ENCODE peak calls at places on chromosomes 16 and 17, in four cellular contexts. N, W, C and K are unnamed samples.

GRCh38 chr17:8472663-8473062 is 37.0 kb downstream of the NDEL1 start:
- DNase-seq in N (no peak), W (no peak), C (no peak), K (no peak)

GRCh38 chr16:48409839-48410610 is 24.8 kb upstream of the SIAH1 start:
- DNase-seq in N (peak; percentile 97), W (peak; percentile 15), C (no peak), K (no peak)

GRCh38 chr16:3503513-3503912 is 2.7 kb downstream of the CLUAP1 start:
- DNase-seq in N (no peak), W (no peak), C (no peak), K (no peak)

GRCh38 chr17:65407017-65407416 is 154.4 kb downstream of the AXIN2 start:
- DNase-seq in N (peak; percentile 31), W (no peak), C (no peak), K (no peak)

GRCh38 chr16:10979717-10980601 is 35.6 kb downstream of the CLEC16A start:
- DNase-seq in N (no peak), W (no peak), C (peak; percentile 50), K (no peak)

GRCh38 chr16:69838417-69838990 is 76.4 kb downstream of the WWP2 start:
- DNase-seq in N (no peak), W (no peak), C (no peak), K (no peak)

GRCh38 chr16:75628351-75628750 is 5.3 kb upstream of the ADAT1 start:
- DNase-seq in N (no peak), W (no peak), C (no peak), K (no peak)

GRCh38 chr16:50517450-50518252 is 30.5 kb upstream of the NKD1 start:
- DNase-seq in N (no peak), W (no peak), C (no peak), K (peak; percentile 26)

GRCh38 chr16:84898447-84898846 is 78.7 kb downstream of the CRISPLD2 start:
- DNase-seq in N (no peak), W (no peak), C (no peak), K (no peak)

GRCh38 chr16:49484936-49485335 is 111.3 kb downstream of the C16orf78 start:
- DNase-seq in N (no peak), W (no peak), C (no peak), K (no peak)

GRCh38 chr16:79943738-79944137 is 343.2 kb upstream of the MAF start:
- DNase-seq in N (no peak), W (no peak), C (no peak), K (no peak)
- TF ChIP-seq CTCF in N (no peak), W (no peak), C (no peak), K (no peak)

DNA sequence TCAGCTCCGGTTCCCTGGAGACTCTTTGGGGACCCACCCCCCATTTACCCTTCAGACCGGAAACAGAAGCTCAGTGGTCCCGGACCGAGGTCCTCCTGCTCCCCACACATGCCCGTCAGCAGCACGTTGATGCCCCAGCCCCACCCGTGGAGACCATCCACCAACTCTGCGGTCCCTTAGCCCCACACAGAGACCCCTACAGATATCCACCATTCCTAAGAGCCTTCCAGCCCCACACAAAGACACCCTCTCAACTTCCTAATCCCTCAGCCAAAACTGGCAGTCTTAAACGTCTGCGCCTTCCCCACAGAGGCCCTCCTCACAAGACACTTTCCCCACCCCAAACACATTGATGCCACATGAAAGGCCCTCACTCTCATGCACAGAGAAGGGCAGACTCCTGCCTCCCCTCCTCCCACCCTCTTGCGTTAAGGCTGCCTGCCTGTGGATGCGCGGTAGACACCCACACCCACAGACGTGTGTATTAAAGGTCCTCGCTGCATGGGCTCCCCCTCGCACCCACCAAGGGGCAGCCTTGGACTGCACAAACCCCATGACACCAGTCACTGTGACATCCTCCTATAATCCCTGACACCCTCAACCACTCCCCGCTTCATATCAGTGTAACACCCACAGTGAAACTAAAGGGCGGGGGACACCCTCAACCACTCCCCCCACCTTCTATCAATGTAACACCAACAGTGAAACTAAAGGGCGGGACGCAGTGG is 58.2 kb upstream of the RPH3AL start:
- DNase-seq in N (no peak), W (peak; percentile 18), C (no peak), K (peak; percentile 43)
- TF ChIP-seq CTCF in N (no peak), W (no peak), C (no peak), K (no peak)

GRCh38 chr17:68863091-68863652 is 92.0 kb downstream of the ABCA8 start:
- DNase-seq in N (no peak), W (no peak), C (no peak), K (no peak)
- TF ChIP-seq CTCF in N (no peak), W (no peak), C (no peak), K (peak; percentile 29)

GRCh38 chr17:46191332-46192210 is 1.7 kb downstream of the KANSL1 start:
- DNase-seq in N (peak; percentile 42), W (peak; percentile 44), C (no peak), K (no peak)
- TF ChIP-seq CTCF in N (no peak), W (no peak), C (no peak), K (no peak)

GRCh38 chr16:56605475-56605874 is 2.9 kb upstream of the MT2A start:
- DNase-seq in N (no peak), W (no peak), C (no peak), K (no peak)

GRCh38 chr16:56601325-56601724 is 7.1 kb upstream of the MT2A start:
- DNase-seq in N (no peak), W (no peak), C (no peak), K (no peak)

GRCh38 chr16:56604966-56605365 is 3.4 kb upstream of the MT2A start:
- DNase-seq in N (no peak), W (no peak), C (no peak), K (no peak)

GRCh38 chr16:56606071-56606687 is 2.2 kb upstream of the MT2A start:
- DNase-seq in N (no peak), W (no peak), C (peak; percentile 79), K (no peak)

DNA sequence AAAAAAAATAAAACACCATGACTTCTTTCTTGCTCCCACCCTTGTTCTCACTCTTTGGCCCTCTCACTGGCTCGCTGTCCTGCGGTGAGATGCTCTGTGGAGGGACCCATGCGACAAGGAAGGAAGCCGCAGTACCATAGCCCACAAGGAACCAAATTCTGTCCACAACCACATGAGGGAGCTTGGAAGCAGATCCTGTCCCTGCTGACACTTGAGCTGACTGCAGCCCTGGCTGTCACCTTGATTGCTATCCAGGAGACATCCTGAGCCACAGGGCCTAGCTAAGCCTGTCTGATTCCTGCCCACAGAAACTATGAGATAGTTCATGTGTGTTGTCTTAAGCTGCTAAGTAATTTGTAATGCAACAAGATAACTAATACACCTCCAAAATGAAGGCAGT is 4.8 kb upstream of the MT2A start:
- DNase-seq in N (peak; percentile 47), W (peak; percentile 52), C (peak; percentile 45), K (no peak)
- TF ChIP-seq CTCF in N (peak; percentile 47), W (peak; percentile 62), C (peak; percentile 60), K (no peak)

GRCh38 chr17:40316571-40317344 is 7.8 kb downstream of the RARA start:
- DNase-seq in N (peak; percentile 65), W (peak; percentile 70), C (peak; percentile 75), K (peak; percentile 54)
- TF ChIP-seq CTCF in N (no peak), W (no peak), C (no peak), K (no peak)

GRCh38 chr17:73560661-73561060 is 83.6 kb downstream of the SDK2 start:
- DNase-seq in N (no peak), W (no peak), C (no peak), K (no peak)
- TF ChIP-seq CTCF in N (no peak), W (peak; percentile 24), C (no peak), K (no peak)

GRCh38 chr16:51952500-51952899 is 594.4 kb downstream of the TOX3 start:
- DNase-seq in N (peak; percentile 43), W (no peak), C (no peak), K (no peak)
- TF ChIP-seq CTCF in N (no peak), W (no peak), C (no peak), K (no peak)